ENCODE peak calls at places on chromosome 12, in four cellular contexts. C, K, B and H are unnamed samples.

GRCh38 chr12:3271639-3272038 is 194.5 kb downstream of the TSPAN9 start:
- DNase-seq in C (no peak), K (no peak), B (no peak), H (no peak)

GRCh38 chr12:104213952-104214351 is 1.6 kb upstream of the TXNRD1 start:
- DNase-seq in C (peak), K (no peak), B (peak), H (no peak)

GRCh38 chr12:116717466-116718457 is 20.1 kb downstream of the SPRING1 start:
- DNase-seq in C (peak), K (peak), B (no peak), H (no peak)

GRCh38 chr12:13905795-13906194 is 75.6 kb downstream of the GRIN2B start:
- DNase-seq in C (no peak), K (no peak), B (no peak), H (no peak)

GRCh38 chr12:130351331-130351730 is 13.6 kb downstream of the PIWIL1 start:
- DNase-seq in C (no peak), K (no peak), B (no peak), H (no peak)

GRCh38 chr12:108570743-108571603 is 8.6 kb downstream of the ISCU start:
- DNase-seq in C (peak), K (peak), B (peak), H (no peak)

GRCh38 chr12:102421801-102422583 is 58.4 kb downstream of the IGF1 start:
- DNase-seq in C (peak), K (no peak), B (no peak), H (no peak)

GRCh38 chr12:121060149-121061001 is 21.3 kb upstream of the OASL start:
- DNase-seq in C (peak), K (peak), B (peak), H (peak)

GRCh38 chr12:50922820-50923219 is 29.5 kb upstream of the HIGD1C start:
- DNase-seq in C (peak), K (peak), B (peak), H (no peak)

GRCh38 chr12:100544165-100544564 is 29.3 kb upstream of the GAS2L3 start:
- DNase-seq in C (no peak), K (no peak), B (no peak), H (no peak)

GRCh38 chr12:27974735-27975221 is 2.2 kb upstream of the PTHLH start:
- DNase-seq in C (no peak), K (peak), B (no peak), H (no peak)

GRCh38 chr12:80641936-80642335 is 65.5 kb upstream of the MYF6 start:
- DNase-seq in C (no peak), K (no peak), B (no peak), H (no peak)

GRCh38 chr12:48000878-48001321 is 3.4 kb downstream of the COL2A1 start:
- DNase-seq in C (peak), K (peak), B (peak), H (peak)

GRCh38 chr12:45279916-45280547 is 64.1 kb downstream of the ANO6 start:
- DNase-seq in C (no peak), K (no peak), B (no peak), H (no peak)

GRCh38 chr12:53530920-53531319 is 23.6 kb upstream of the NPFF start:
- DNase-seq in C (peak), K (no peak), B (peak), H (no peak)

GRCh38 chr12:989751-990278 is 1.2 kb upstream of the ERC1 start:
- DNase-seq in C (peak), K (peak), B (peak), H (peak)

GRCh38 chr12:89345830-89346740 is 6.2 kb downstream of the DUSP6 start:
- DNase-seq in C (peak), K (peak), B (peak), H (peak)

GRCh38 chr12:3551386-3551785 is 60.4 kb downstream of the PRMT8 start:
- DNase-seq in C (no peak), K (no peak), B (no peak), H (no peak)

GRCh38 chr12:75816892-75817291 is 214.7 kb downstream of the PHLDA1 start:
- DNase-seq in C (peak), K (no peak), B (peak), H (no peak)

GRCh38 chr12:53220857-53221202 is 11.2 kb downstream of the RARG start:
- DNase-seq in C (peak), K (peak), B (peak), H (peak)

GRCh38 chr12:101570022-101570421 is 24.7 kb upstream of the MYBPC1 start:
- DNase-seq in C (peak), K (peak), B (peak), H (no peak)

GRCh38 chr12:109464642-109465351 is 12.3 kb downstream of the KCTD10 start:
- DNase-seq in C (no peak), K (no peak), B (no peak), H (no peak)

GRCh38 chr12:130498589-130499385 is 161.1 kb downstream of the PIWIL1 start:
- DNase-seq in C (no peak), K (no peak), B (no peak), H (no peak)

GRCh38 chr12:89306827-89307498 is 45.3 kb downstream of the DUSP6 start:
- DNase-seq in C (no peak), K (no peak), B (no peak), H (no peak)

GRCh38 chr12:117100251-117100650 is 1.0 kb upstream of the TESC start:
- DNase-seq in C (peak), K (no peak), B (peak), H (peak)

GRCh38 chr12:6887460-6887859 is 14.4 kb upstream of the SPSB2 start:
- DNase-seq in C (no peak), K (no peak), B (no peak), H (no peak)

GRCh38 chr12:6884539-6884938 is 11.4 kb upstream of the SPSB2 start:
- DNase-seq in C (no peak), K (no peak), B (no peak), H (no peak)

GRCh38 chr12:6888360-6888759 is 15.3 kb upstream of the SPSB2 start:
- DNase-seq in C (no peak), K (no peak), B (no peak), H (no peak)

GRCh38 chr12:6883252-6883651 is 10.1 kb upstream of the SPSB2 start:
- DNase-seq in C (no peak), K (no peak), B (no peak), H (no peak)

DNA sequence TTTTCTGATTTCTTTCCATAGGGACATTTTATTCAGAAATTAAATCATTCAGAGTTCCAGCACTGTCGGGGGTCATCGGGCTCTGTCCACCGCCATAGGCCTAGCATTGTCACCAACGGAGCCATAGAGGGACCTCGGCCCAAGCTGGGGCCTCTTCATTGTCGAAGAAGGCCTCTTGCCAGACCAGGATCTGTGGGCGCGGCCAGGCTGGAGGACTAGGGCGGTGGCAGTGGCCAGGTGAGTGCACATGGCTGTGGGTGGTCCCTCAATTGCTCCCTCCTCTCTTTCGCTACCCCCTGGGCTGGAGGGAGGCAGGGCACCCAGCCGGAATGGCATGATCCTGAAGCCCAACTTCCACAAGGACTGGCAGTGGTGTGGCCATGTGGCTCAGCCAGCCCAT is 10.6 kb upstream of the SPSB2 start:
- DNase-seq in C (no peak), K (no peak), B (no peak), H (no peak)
- H2BK5ac ChIP-seq in C (no peak), K (peak), B (no peak), H (no peak)

GRCh38 chr12:18355429-18355828 is 94.1 kb downstream of the PIK3C2G start:
- DNase-seq in C (no peak), K (no peak), B (no peak), H (no peak)
- H3K23ac ChIP-seq in C (no peak), K (no peak), B (no peak), H (no peak)

DNA sequence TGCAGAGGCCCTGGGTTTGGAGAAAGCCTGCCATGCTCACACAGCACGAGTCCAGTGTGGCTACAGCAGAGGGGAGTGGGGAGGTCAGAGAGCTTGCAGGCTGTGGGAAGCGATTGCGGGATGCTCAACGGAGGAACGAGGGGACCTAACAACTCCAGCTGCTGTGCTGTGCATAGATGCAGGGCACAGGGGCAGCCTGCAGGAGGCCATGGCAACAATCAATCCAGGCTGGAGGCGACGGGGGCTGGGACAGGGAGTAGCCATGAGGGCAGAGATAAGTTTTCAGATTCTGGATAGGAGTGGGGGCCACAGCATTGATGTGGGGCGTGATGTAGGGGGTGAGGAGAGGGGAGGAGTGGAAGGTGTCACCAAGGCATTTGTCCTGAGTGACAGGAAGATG is 20.6 kb downstream of the FAIM2 start:
- DNase-seq in C (no peak), K (peak), B (no peak), H (no peak)
- H2BK5ac ChIP-seq in C (no peak), K (no peak), B (no peak), H (no peak)

DNA sequence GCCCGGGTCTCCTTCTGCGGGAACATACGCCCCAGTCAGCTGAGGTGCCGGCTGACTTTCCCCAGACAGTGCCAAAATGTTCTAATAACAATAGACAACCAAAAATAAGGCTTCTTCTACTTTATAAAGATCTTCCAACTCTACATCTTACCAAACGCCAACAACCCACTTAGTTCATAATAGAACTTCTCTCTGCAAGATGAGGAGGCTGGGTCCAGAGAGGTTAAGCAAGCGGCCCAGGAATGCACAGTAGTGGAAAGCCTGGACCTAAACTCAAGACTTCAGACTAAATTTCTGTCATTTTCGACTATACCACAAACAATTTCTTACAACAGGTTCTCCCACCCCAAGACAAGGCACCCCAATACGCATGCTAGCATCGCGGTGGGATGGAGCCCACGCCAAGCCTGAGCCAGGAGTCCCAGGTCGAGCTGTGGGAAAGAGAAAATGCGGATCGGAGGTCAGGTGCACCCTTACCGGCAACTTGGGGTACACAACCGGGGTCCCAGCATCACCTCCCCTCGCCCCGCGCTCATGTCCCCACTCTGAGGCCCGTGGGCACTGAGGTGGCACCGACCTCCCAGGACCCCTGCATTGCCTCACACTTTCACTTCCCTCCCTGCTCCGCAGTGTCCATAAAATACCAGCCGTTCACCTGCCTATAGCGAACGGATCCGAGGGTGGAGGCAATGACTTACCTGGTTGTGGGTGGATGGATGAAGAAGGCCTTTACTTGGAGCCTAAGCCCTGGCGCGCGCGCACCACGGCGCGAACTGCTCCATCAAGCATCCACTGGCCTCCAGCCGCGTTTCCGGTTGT is 42.1 kb upstream of the TBX5 start:
- DNase-seq in C (no peak), K (no peak), B (no peak), H (no peak)
- H3K23ac ChIP-seq in C (no peak), K (no peak), B (no peak), H (peak)

GRCh38 chr12:97131220-97131981 is 224.3 kb downstream of the NEDD1 start:
- DNase-seq in C (no peak), K (peak), B (no peak), H (peak)

GRCh38 chr12:97134495-97134894 is 227.4 kb downstream of the NEDD1 start:
- DNase-seq in C (no peak), K (peak), B (no peak), H (no peak)

GRCh38 chr12:97127061-97127460 is 220.0 kb downstream of the NEDD1 start:
- DNase-seq in C (no peak), K (peak), B (no peak), H (peak)

GRCh38 chr12:97132270-97132669 is 225.2 kb downstream of the NEDD1 start:
- DNase-seq in C (no peak), K (no peak), B (no peak), H (no peak)
- H2BK5ac ChIP-seq in C (no peak), K (no peak), B (no peak), H (no peak)

GRCh38 chr12:122096591-122097149 is 18.1 kb downstream of the MLXIP start:
- DNase-seq in C (peak), K (no peak), B (no peak), H (no peak)

GRCh38 chr12:122094735-122095561 is 16.4 kb downstream of the MLXIP start:
- DNase-seq in C (peak), K (no peak), B (peak), H (no peak)

GRCh38 chr12:122093098-122093883 is 14.7 kb downstream of the MLXIP start:
- DNase-seq in C (no peak), K (no peak), B (no peak), H (no peak)

GRCh38 chr12:122096014-122096413 is 17.5 kb downstream of the MLXIP start:
- DNase-seq in C (no peak), K (no peak), B (no peak), H (no peak)

DNA sequence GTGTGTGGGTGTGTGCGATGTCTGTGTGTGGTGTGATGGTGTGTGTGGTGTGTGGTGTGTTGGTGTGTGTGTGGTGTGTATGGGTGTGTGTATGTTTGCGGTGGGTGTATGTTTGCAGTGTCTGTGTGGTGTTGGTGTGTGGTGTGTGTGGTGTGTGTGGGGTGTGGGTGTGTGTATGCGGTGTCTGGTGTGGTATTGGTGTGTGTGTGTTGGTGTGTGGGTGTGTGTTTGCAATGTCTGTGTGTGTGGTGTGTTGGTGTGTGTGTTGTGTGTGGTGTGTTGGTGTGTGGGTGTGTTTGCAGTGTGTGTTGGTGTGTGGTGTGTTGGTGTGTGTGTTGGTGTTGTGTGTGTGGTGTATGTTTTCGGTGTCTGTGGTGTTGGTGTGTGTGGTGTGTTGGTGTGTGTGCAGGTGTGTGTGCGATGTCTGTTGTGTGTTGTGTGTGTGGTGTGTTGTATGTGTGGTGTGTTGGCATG is 15.7 kb downstream of the MLXIP start:
- DNase-seq in C (no peak), K (no peak), B (no peak), H (no peak)
- H3K23ac ChIP-seq in C (peak), K (no peak), B (peak), H (peak)

GRCh38 chr12:70366581-70367267 is 634 bp downstream of the KCNMB4 start:
- DNase-seq in C (peak), K (peak), B (peak), H (peak)

GRCh38 chr12:70364695-70365397 is 1.2 kb upstream of the KCNMB4 start:
- DNase-seq in C (no peak), K (no peak), B (no peak), H (peak)

GRCh38 chr12:70367268-70368141 is 1.4 kb downstream of the KCNMB4 start:
- DNase-seq in C (peak), K (peak), B (peak), H (peak)

GRCh38 chr12:70365398-70365647 is 767 bp upstream of the KCNMB4 start:
- DNase-seq in C (no peak), K (peak), B (no peak), H (no peak)

DNA sequence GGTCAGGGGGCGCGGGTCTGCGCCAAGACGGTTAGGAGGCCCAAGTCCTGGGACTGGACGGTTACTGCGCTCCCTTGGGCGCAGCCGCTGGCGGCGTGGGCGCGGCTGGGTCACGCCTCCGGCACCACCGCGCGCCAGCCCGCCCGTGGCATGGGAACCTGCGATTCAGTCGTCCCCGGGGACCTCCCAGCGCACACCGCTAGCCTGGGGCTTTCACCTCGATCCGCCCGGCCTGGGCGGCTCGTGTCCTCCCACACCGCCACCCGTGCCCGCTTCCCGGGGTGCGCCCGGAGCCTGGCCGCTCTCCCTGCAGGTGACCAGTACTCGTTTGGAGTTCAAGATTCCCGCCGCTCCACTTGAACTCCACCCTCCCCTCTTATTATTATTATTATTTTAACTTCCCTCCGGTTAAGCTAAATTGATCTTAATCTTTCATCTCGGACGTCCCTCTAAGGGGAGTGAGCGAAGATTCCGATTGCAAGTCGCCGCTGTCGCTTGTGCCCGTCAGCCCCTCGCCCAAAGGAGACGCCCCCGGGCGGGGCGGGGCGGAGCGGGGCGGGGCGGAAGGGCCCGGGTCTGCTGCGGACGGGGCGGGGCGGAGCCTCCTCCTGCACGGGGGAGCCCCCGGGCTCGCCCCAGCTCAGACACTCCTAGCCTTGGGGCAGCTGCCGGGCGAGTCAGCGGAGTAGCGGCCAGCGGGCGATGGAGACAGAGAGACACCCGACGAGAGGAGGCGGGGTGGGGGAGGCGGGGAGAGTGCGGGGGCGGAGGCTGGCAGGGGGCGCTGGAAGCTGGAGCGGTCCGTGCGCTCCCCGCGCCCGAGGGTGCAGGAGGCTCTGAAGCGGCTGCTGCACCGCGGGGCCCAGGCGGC is at the start of gene KCNMB4:
- DNase-seq in C (peak), K (peak), B (peak), H (peak)
- H2BK5ac ChIP-seq in C (no peak), K (peak), B (no peak), H (no peak)